ENCODE peak calls at places on chromosomes 4 and X, in six cellular contexts. U is H1, N is WTC11, B is K562, G is A549, Y is HepG2. R is an unnamed sample.

GRCh38 chr4:187480146-187481145 is 515.1 kb upstream of the ZFP42 start:
- DNase-seq in U (no peak), N (no peak), B (no peak), G (no peak), Y (no peak), R (peak; percentile 47)

GRCh38 chr4:26175016-26175786 is 145.6 kb upstream of the RBPJ start:
- DNase-seq in U (no peak), N (no peak), B (no peak), G (no peak), Y (no peak), R (no peak)

GRCh38 chr4:122712782-122713181 is 19.7 kb upstream of the BBS12 start:
- DNase-seq in U (no peak), N (no peak), B (no peak), G (no peak), Y (no peak), R (peak; percentile 24)

GRCh38 chr4:155972098-155972497 is 18.4 kb upstream of the CTSO start:
- DNase-seq in U (no peak), N (peak; percentile 16), B (no peak), G (peak; percentile 35), Y (no peak), R (peak; percentile 38)

GRCh38 chr4:189519189-189519588 is 421.5 kb upstream of the FRG1 start:
- DNase-seq in U (no peak), N (no peak), B (no peak), G (no peak), Y (no peak), R (no peak)

GRCh38 chr4:118941149-118941548 is 52.5 kb downstream of the SYNPO2 start:
- DNase-seq in U (no peak), N (no peak), B (no peak), G (no peak), Y (peak; percentile 18), R (peak; percentile 21)

GRCh38 chr4:177285953-177286352 is 23.7 kb upstream of the NEIL3 start:
- DNase-seq in U (no peak), N (no peak), B (no peak), G (no peak), Y (no peak), R (no peak)

GRCh38 chr4:31682796-31683195 is 962.6 kb downstream of the PCDH7 start:
- DNase-seq in U (no peak), N (no peak), B (no peak), G (no peak), Y (no peak), R (no peak)

GRCh38 chr4:177222776-177223175 is 86.9 kb upstream of the NEIL3 start:
- DNase-seq in U (no peak), N (no peak), B (no peak), G (no peak), Y (no peak), R (no peak)

GRCh38 chr4:140851804-140852203 is 95.6 kb upstream of the TBC1D9 start:
- DNase-seq in U (no peak), N (no peak), B (no peak), G (no peak), Y (no peak), R (no peak)

GRCh38 chrX:123959281-123960063 is 2.0 kb upstream of the STAG2 start:
- DNase-seq in U (no peak), N (peak; percentile 21), B (peak; percentile 51), G (peak; percentile 64), Y (no peak), R (no peak)

GRCh38 chr4:73446336-73446938 is 10.4 kb downstream of the AFP start:
- DNase-seq in U (no peak), N (no peak), B (peak; percentile 41), G (peak; percentile 60), Y (peak; percentile 78), R (peak; percentile 63)

GRCh38 chr4:74206088-74206826 is 48.3 kb downstream of the MTHFD2L start:
- DNase-seq in U (no peak), N (no peak), B (no peak), G (no peak), Y (no peak), R (peak; percentile 55)

GRCh38 chrX:123361371-123361770 is 177.3 kb downstream of the GRIA3 start:
- DNase-seq in U (no peak), N (no peak), B (no peak), G (no peak), Y (no peak), R (no peak)

GRCh38 chr4:140743194-140743931 is 12.8 kb downstream of the TBC1D9 start:
- DNase-seq in U (no peak), N (no peak), B (no peak), G (peak; percentile 25), Y (peak; percentile 51), R (peak; percentile 57)

GRCh38 chr4:185566972-185567749 is 31.9 kb upstream of the PDLIM3 start:
- DNase-seq in U (no peak), N (no peak), B (no peak), G (peak; percentile 34), Y (peak; percentile 78), R (peak; percentile 90)

GRCh38 chrX:74286950-74287349 is 17.0 kb upstream of the ZCCHC13 start:
- DNase-seq in U (no peak), N (no peak), B (no peak), G (peak; percentile 28), Y (peak; percentile 1), R (peak; percentile 85)

GRCh38 chrX:72316408-72317079 is 10.8 kb upstream of the CITED1 start:
- DNase-seq in U (no peak), N (peak; percentile 32), B (no peak), G (no peak), Y (no peak), R (no peak)

GRCh38 chrX:9149831-9150230 is 115.9 kb upstream of the FAM9B start:
- DNase-seq in U (no peak), N (no peak), B (no peak), G (no peak), Y (no peak), R (peak; percentile 17)

GRCh38 chr4:27702710-27703431 is 842.2 kb downstream of the STIM2 start:
- DNase-seq in U (no peak), N (peak; percentile 38), B (no peak), G (peak; percentile 10), Y (peak; percentile 6), R (peak; percentile 1)

GRCh38 chr4:185657191-185657590 is 121.9 kb upstream of the PDLIM3 start:
- DNase-seq in U (no peak), N (no peak), B (no peak), G (no peak), Y (no peak), R (no peak)

GRCh38 chrX:139680356-139680755 is 27.6 kb downstream of the MCF2 start:
- DNase-seq in U (no peak), N (no peak), B (no peak), G (no peak), Y (no peak), R (no peak)

GRCh38 chrX:35890699-35891098 is 28.8 kb upstream of the CFAP47 start:
- DNase-seq in U (peak; percentile 10), N (peak; percentile 29), B (peak; percentile 7), G (peak; percentile 79), Y (peak; percentile 46), R (peak; percentile 11)

GRCh38 chr4:48033825-48034413 is 17.3 kb downstream of the NIPAL1 start:
- DNase-seq in U (no peak), N (peak; percentile 54), B (peak; percentile 39), G (peak; percentile 18), Y (peak; percentile 28), R (peak; percentile 3)

GRCh38 chrX:41333994-41334865 is at the start of gene DDX3X:
- DNase-seq in U (no peak), N (peak; percentile 69), B (peak; percentile 77), G (peak; percentile 91), Y (peak; percentile 45), R (peak; percentile 91)

GRCh38 chrX:33336783-33337182 is 125.4 kb upstream of the DMD start:
- DNase-seq in U (no peak), N (no peak), B (no peak), G (peak; percentile 6), Y (peak; percentile 2), R (peak; percentile 29)

GRCh38 chr4:5139141-5139540 is 87.9 kb downstream of the STK32B start:
- DNase-seq in U (no peak), N (no peak), B (no peak), G (no peak), Y (no peak), R (no peak)

GRCh38 chrX:52363247-52363883 is 5.5 kb upstream of the XAGE2 start:
- DNase-seq in U (no peak), N (no peak), B (peak; percentile 63), G (peak; percentile 7), Y (no peak), R (peak; percentile 5)

GRCh38 chr4:53563824-53564223 is 27.5 kb downstream of the LNX1 start:
- DNase-seq in U (no peak), N (no peak), B (no peak), G (no peak), Y (no peak), R (peak; percentile 89)

GRCh38 chr4:187965726-187966125 is 29.8 kb upstream of the ZFP42 start:
- DNase-seq in U (no peak), N (no peak), B (no peak), G (no peak), Y (no peak), R (no peak)

GRCh38 chr4:64230709-64231310 is 178.4 kb downstream of the TECRL start:
- DNase-seq in U (no peak), N (no peak), B (peak; percentile 9), G (peak; percentile 14), Y (no peak), R (peak; percentile 4)

GRCh38 chr4:173685324-173685723 is 155.3 kb upstream of the HAND2 start:
- DNase-seq in U (no peak), N (no peak), B (no peak), G (no peak), Y (no peak), R (peak; percentile 16)

GRCh38 chr4:52560844-52561280 is 98.2 kb downstream of the USP46 start:
- DNase-seq in U (no peak), N (no peak), B (no peak), G (no peak), Y (no peak), R (peak; percentile 83)

GRCh38 chr4:75545526-75545925 is 10.3 kb upstream of the ODAPH start:
- DNase-seq in U (no peak), N (no peak), B (no peak), G (no peak), Y (no peak), R (peak; percentile 65)
- TF ChIP-seq USF2 in U (no peak), N (no peak), B (no peak), G (no peak), Y (no peak), R (no peak)

GRCh38 chr4:21529214-21529613 is 419.4 kb downstream of the KCNIP4 start:
- DNase-seq in U (no peak), N (no peak), B (no peak), G (no peak), Y (no peak), R (no peak)
- TF ChIP-seq USF2 in U (no peak), N (no peak), B (no peak), G (no peak), Y (no peak), R (no peak)

GRCh38 chr4:145694929-145695328 is 15.0 kb downstream of the C4orf51 start:
- DNase-seq in U (no peak), N (no peak), B (no peak), G (no peak), Y (no peak), R (peak; percentile 6)
- TF ChIP-seq USF2 in U (no peak), N (no peak), B (no peak), G (no peak), Y (no peak), R (no peak)

DNA sequence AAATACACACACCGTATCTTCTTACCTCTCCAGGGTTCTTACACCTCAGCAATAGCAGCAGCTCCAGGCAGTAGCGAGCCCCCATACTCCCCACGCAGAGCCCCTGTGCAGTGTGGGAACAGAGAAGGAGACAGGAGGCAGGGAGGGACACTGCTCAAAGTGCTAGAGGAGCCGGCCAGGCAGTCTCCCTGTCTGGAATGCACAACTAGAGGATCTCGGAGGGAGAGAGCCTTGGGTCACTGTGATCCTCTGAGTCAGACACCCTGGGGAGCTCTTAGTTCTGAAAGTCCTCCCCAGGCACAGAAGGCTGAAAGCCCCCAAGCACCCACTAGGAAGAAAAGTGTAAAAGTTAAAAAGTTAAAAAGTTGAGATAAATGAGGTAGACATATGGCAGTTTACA is 16.0 kb downstream of the AMELX start:
- DNase-seq in U (no peak), N (no peak), B (no peak), G (no peak), Y (no peak), R (no peak)
- TF ChIP-seq USF2 in U (no peak), N (no peak), B (no peak), G (no peak), Y (no peak), R (no peak)